ENCODE peak calls at places on chromosomes 16 and 17, in eight cellular contexts. One of them, this sample, is unnamed.

GRCh38 chr17:71764507-71764906 is 356.3 kb upstream of the SOX9 start:
- DNase-seq in glutamatergic neuron: peak; percentile 45
- DNase-seq in T-helper 1 cell: no peak
- DNase-seq in 8988T: peak; percentile 11
- DNase-seq in stomach: no peak
- DNase-seq in G401: no peak
- DNase-seq in transverse colon: peak; percentile 24
- DNase-seq in stimulated activated effector memory CD8-positive, alpha-beta T cell treated with anti-CD3 and anti-CD28 coated beads, Interleukin-12 subunit alpha, Interleukin-12 subunit beta, amount 100 ng/mL, for 72 hours: no peak
- DNase-seq in this sample: peak; percentile 3

GRCh38 chr16:81994485-81994884 is 16.8 kb downstream of the SDR42E1 start:
- DNase-seq in G401: no peak
- DNase-seq in stomach: no peak
- DNase-seq in stimulated activated effector memory CD8-positive, alpha-beta T cell treated with anti-CD3 and anti-CD28 coated beads, Interleukin-12 subunit alpha, Interleukin-12 subunit beta, amount 100 ng/mL, for 72 hours: no peak
- DNase-seq in T-helper 1 cell: no peak
- DNase-seq in transverse colon: no peak
- DNase-seq in 8988T: no peak
- DNase-seq in glutamatergic neuron: no peak
- DNase-seq in this sample: no peak

GRCh38 chr16:1167276-1168107 is 14.6 kb downstream of the CACNA1H start:
- DNase-seq in glutamatergic neuron: peak; percentile 75
- DNase-seq in stomach: no peak
- DNase-seq in stimulated activated effector memory CD8-positive, alpha-beta T cell treated with anti-CD3 and anti-CD28 coated beads, Interleukin-12 subunit alpha, Interleukin-12 subunit beta, amount 100 ng/mL, for 72 hours: no peak
- DNase-seq in 8988T: no peak
- DNase-seq in T-helper 1 cell: no peak
- DNase-seq in G401: peak; percentile 89
- DNase-seq in transverse colon: no peak
- DNase-seq in this sample: no peak

GRCh38 chr16:12419151-12419550 is 384.5 kb downstream of the CPPED1 start:
- DNase-seq in T-helper 1 cell: no peak
- DNase-seq in 8988T: no peak
- DNase-seq in stomach: no peak
- DNase-seq in stimulated activated effector memory CD8-positive, alpha-beta T cell treated with anti-CD3 and anti-CD28 coated beads, Interleukin-12 subunit alpha, Interleukin-12 subunit beta, amount 100 ng/mL, for 72 hours: no peak
- DNase-seq in G401: no peak
- DNase-seq in transverse colon: no peak
- DNase-seq in glutamatergic neuron: no peak
- DNase-seq in this sample: no peak

GRCh38 chr16:26802965-26803364 is 263.8 kb upstream of the C16orf82 start:
- DNase-seq in glutamatergic neuron: no peak
- DNase-seq in transverse colon: no peak
- DNase-seq in stomach: no peak
- DNase-seq in stimulated activated effector memory CD8-positive, alpha-beta T cell treated with anti-CD3 and anti-CD28 coated beads, Interleukin-12 subunit alpha, Interleukin-12 subunit beta, amount 100 ng/mL, for 72 hours: no peak
- DNase-seq in G401: no peak
- DNase-seq in T-helper 1 cell: no peak
- DNase-seq in 8988T: no peak
- DNase-seq in this sample: no peak

GRCh38 chr17:69870091-69870530 is 204.9 kb upstream of the KCNJ16 start:
- DNase-seq in transverse colon: no peak
- DNase-seq in glutamatergic neuron: no peak
- DNase-seq in stimulated activated effector memory CD8-positive, alpha-beta T cell treated with anti-CD3 and anti-CD28 coated beads, Interleukin-12 subunit alpha, Interleukin-12 subunit beta, amount 100 ng/mL, for 72 hours: no peak
- DNase-seq in G401: peak; percentile 66
- DNase-seq in stomach: no peak
- DNase-seq in 8988T: no peak
- DNase-seq in T-helper 1 cell: no peak
- DNase-seq in this sample: no peak

GRCh38 chr17:42878924-42879595 is 21.5 kb upstream of the G6PC1 start:
- DNase-seq in 8988T: no peak
- DNase-seq in stomach: no peak
- DNase-seq in glutamatergic neuron: no peak
- DNase-seq in transverse colon: no peak
- DNase-seq in stimulated activated effector memory CD8-positive, alpha-beta T cell treated with anti-CD3 and anti-CD28 coated beads, Interleukin-12 subunit alpha, Interleukin-12 subunit beta, amount 100 ng/mL, for 72 hours: no peak
- DNase-seq in G401: no peak
- DNase-seq in T-helper 1 cell: no peak
- DNase-seq in this sample: no peak

GRCh38 chr17:34816806-34817205 is 144.5 kb downstream of the CCT6B start:
- DNase-seq in transverse colon: no peak
- DNase-seq in G401: no peak
- DNase-seq in stomach: no peak
- DNase-seq in 8988T: no peak
- DNase-seq in stimulated activated effector memory CD8-positive, alpha-beta T cell treated with anti-CD3 and anti-CD28 coated beads, Interleukin-12 subunit alpha, Interleukin-12 subunit beta, amount 100 ng/mL, for 72 hours: no peak
- DNase-seq in T-helper 1 cell: no peak
- DNase-seq in glutamatergic neuron: no peak
- DNase-seq in this sample: no peak

GRCh38 chr17:28738680-28739384 is 5.0 kb upstream of the TRAF4 start:
- DNase-seq in T-helper 1 cell: no peak
- DNase-seq in stomach: no peak
- DNase-seq in glutamatergic neuron: no peak
- DNase-seq in 8988T: no peak
- DNase-seq in G401: no peak
- DNase-seq in transverse colon: peak; percentile 61
- DNase-seq in stimulated activated effector memory CD8-positive, alpha-beta T cell treated with anti-CD3 and anti-CD28 coated beads, Interleukin-12 subunit alpha, Interleukin-12 subunit beta, amount 100 ng/mL, for 72 hours: no peak
- DNase-seq in this sample: no peak

GRCh38 chr16:31271621-31272190 is 11.9 kb downstream of the ITGAM start:
- DNase-seq in stimulated activated effector memory CD8-positive, alpha-beta T cell treated with anti-CD3 and anti-CD28 coated beads, Interleukin-12 subunit alpha, Interleukin-12 subunit beta, amount 100 ng/mL, for 72 hours: no peak
- DNase-seq in glutamatergic neuron: no peak
- DNase-seq in G401: no peak
- DNase-seq in 8988T: no peak
- DNase-seq in transverse colon: no peak
- DNase-seq in stomach: no peak
- DNase-seq in T-helper 1 cell: no peak
- DNase-seq in this sample: no peak

GRCh38 chr16:29908719-29909220 is 8.5 kb downstream of the ASPHD1 start:
- DNase-seq in 8988T: no peak
- DNase-seq in stimulated activated effector memory CD8-positive, alpha-beta T cell treated with anti-CD3 and anti-CD28 coated beads, Interleukin-12 subunit alpha, Interleukin-12 subunit beta, amount 100 ng/mL, for 72 hours: no peak
- DNase-seq in glutamatergic neuron: no peak
- DNase-seq in transverse colon: no peak
- DNase-seq in T-helper 1 cell: no peak
- DNase-seq in stomach: no peak
- DNase-seq in G401: no peak
- DNase-seq in this sample: no peak

GRCh38 chr17:28536532-28537218 is 15.7 kb downstream of the UNC119 start:
- DNase-seq in stimulated activated effector memory CD8-positive, alpha-beta T cell treated with anti-CD3 and anti-CD28 coated beads, Interleukin-12 subunit alpha, Interleukin-12 subunit beta, amount 100 ng/mL, for 72 hours: no peak
- DNase-seq in transverse colon: peak; percentile 28
- DNase-seq in stomach: no peak
- DNase-seq in T-helper 1 cell: no peak
- DNase-seq in 8988T: no peak
- DNase-seq in G401: no peak
- DNase-seq in glutamatergic neuron: no peak
- DNase-seq in this sample: no peak

GRCh38 chr17:60073621-60074020 is 5.1 kb downstream of the HEATR6 start:
- DNase-seq in stomach: no peak
- DNase-seq in G401: no peak
- DNase-seq in transverse colon: no peak
- DNase-seq in glutamatergic neuron: no peak
- DNase-seq in T-helper 1 cell: no peak
- DNase-seq in stimulated activated effector memory CD8-positive, alpha-beta T cell treated with anti-CD3 and anti-CD28 coated beads, Interleukin-12 subunit alpha, Interleukin-12 subunit beta, amount 100 ng/mL, for 72 hours: no peak
- DNase-seq in 8988T: no peak
- DNase-seq in this sample: no peak

GRCh38 chr16:69822174-69822935 is 60.2 kb downstream of the WWP2 start:
- DNase-seq in glutamatergic neuron: no peak
- DNase-seq in T-helper 1 cell: no peak
- DNase-seq in stomach: no peak
- DNase-seq in transverse colon: peak; percentile 23
- DNase-seq in G401: no peak
- DNase-seq in 8988T: no peak
- DNase-seq in stimulated activated effector memory CD8-positive, alpha-beta T cell treated with anti-CD3 and anti-CD28 coated beads, Interleukin-12 subunit alpha, Interleukin-12 subunit beta, amount 100 ng/mL, for 72 hours: no peak
- DNase-seq in this sample: peak; percentile 30

GRCh38 chr16:85107532-85107931 is 4.7 kb downstream of the CIBAR2 start:
- DNase-seq in 8988T: no peak
- DNase-seq in G401: no peak
- DNase-seq in stomach: no peak
- DNase-seq in glutamatergic neuron: no peak
- DNase-seq in stimulated activated effector memory CD8-positive, alpha-beta T cell treated with anti-CD3 and anti-CD28 coated beads, Interleukin-12 subunit alpha, Interleukin-12 subunit beta, amount 100 ng/mL, for 72 hours: no peak
- DNase-seq in T-helper 1 cell: no peak
- DNase-seq in transverse colon: no peak
- DNase-seq in this sample: no peak

GRCh38 chr16:27320261-27321012 is 6.7 kb downstream of the IL4R start:
- DNase-seq in stomach: no peak
- DNase-seq in T-helper 1 cell: no peak
- DNase-seq in transverse colon: no peak
- DNase-seq in G401: peak; percentile 21
- DNase-seq in glutamatergic neuron: no peak
- DNase-seq in stimulated activated effector memory CD8-positive, alpha-beta T cell treated with anti-CD3 and anti-CD28 coated beads, Interleukin-12 subunit alpha, Interleukin-12 subunit beta, amount 100 ng/mL, for 72 hours: no peak
- DNase-seq in 8988T: no peak
- DNase-seq in this sample: no peak

GRCh38 chr17:7548585-7549400 is at the start of gene TNFSF12:
- DNase-seq in T-helper 1 cell: peak; percentile 61
- DNase-seq in glutamatergic neuron: peak; percentile 52
- DNase-seq in transverse colon: peak; percentile 72
- DNase-seq in stimulated activated effector memory CD8-positive, alpha-beta T cell treated with anti-CD3 and anti-CD28 coated beads, Interleukin-12 subunit alpha, Interleukin-12 subunit beta, amount 100 ng/mL, for 72 hours: peak; percentile 45
- DNase-seq in G401: peak; percentile 52
- DNase-seq in stomach: peak; percentile 55
- DNase-seq in 8988T: no peak
- DNase-seq in this sample: no peak

GRCh38 chr17:57037401-57037800 is 47.6 kb upstream of the AKAP1 start:
- DNase-seq in 8988T: no peak
- DNase-seq in G401: no peak
- DNase-seq in transverse colon: no peak
- DNase-seq in T-helper 1 cell: no peak
- DNase-seq in stimulated activated effector memory CD8-positive, alpha-beta T cell treated with anti-CD3 and anti-CD28 coated beads, Interleukin-12 subunit alpha, Interleukin-12 subunit beta, amount 100 ng/mL, for 72 hours: no peak
- DNase-seq in glutamatergic neuron: no peak
- DNase-seq in stomach: no peak
- DNase-seq in this sample: no peak

GRCh38 chr16:60655514-60656153 is 1380.6 kb downstream of the CDH8 start:
- DNase-seq in 8988T: no peak
- DNase-seq in T-helper 1 cell: no peak
- DNase-seq in stomach: no peak
- DNase-seq in G401: no peak
- DNase-seq in glutamatergic neuron: no peak
- DNase-seq in stimulated activated effector memory CD8-positive, alpha-beta T cell treated with anti-CD3 and anti-CD28 coated beads, Interleukin-12 subunit alpha, Interleukin-12 subunit beta, amount 100 ng/mL, for 72 hours: no peak
- DNase-seq in transverse colon: no peak
- DNase-seq in this sample: no peak

GRCh38 chr17:14359251-14359939 is 58.5 kb downstream of the HS3ST3B1 start:
- DNase-seq in G401: no peak
- DNase-seq in stimulated activated effector memory CD8-positive, alpha-beta T cell treated with anti-CD3 and anti-CD28 coated beads, Interleukin-12 subunit alpha, Interleukin-12 subunit beta, amount 100 ng/mL, for 72 hours: peak; percentile 49
- DNase-seq in stomach: no peak
- DNase-seq in T-helper 1 cell: peak; percentile 49
- DNase-seq in 8988T: no peak
- DNase-seq in transverse colon: no peak
- DNase-seq in glutamatergic neuron: no peak
- DNase-seq in this sample: no peak

GRCh38 chr17:64148699-64149098 is 18.8 kb upstream of the ERN1 start:
- DNase-seq in T-helper 1 cell: no peak
- DNase-seq in stimulated activated effector memory CD8-positive, alpha-beta T cell treated with anti-CD3 and anti-CD28 coated beads, Interleukin-12 subunit alpha, Interleukin-12 subunit beta, amount 100 ng/mL, for 72 hours: no peak
- DNase-seq in G401: peak; percentile 12
- DNase-seq in stomach: peak; percentile 41
- DNase-seq in transverse colon: no peak
- DNase-seq in 8988T: no peak
- DNase-seq in glutamatergic neuron: no peak
- DNase-seq in this sample: no peak

GRCh38 chr17:68399638-68400403 is 57.5 kb downstream of the WIPI1 start:
- DNase-seq in stomach: no peak
- DNase-seq in glutamatergic neuron: no peak
- DNase-seq in stimulated activated effector memory CD8-positive, alpha-beta T cell treated with anti-CD3 and anti-CD28 coated beads, Interleukin-12 subunit alpha, Interleukin-12 subunit beta, amount 100 ng/mL, for 72 hours: no peak
- DNase-seq in 8988T: no peak
- DNase-seq in G401: no peak
- DNase-seq in T-helper 1 cell: peak; percentile 71
- DNase-seq in transverse colon: peak; percentile 25
- DNase-seq in this sample: no peak

GRCh38 chr17:7014995-7015586 is 2.7 kb downstream of the RNASEK start:
- DNase-seq in stimulated activated effector memory CD8-positive, alpha-beta T cell treated with anti-CD3 and anti-CD28 coated beads, Interleukin-12 subunit alpha, Interleukin-12 subunit beta, amount 100 ng/mL, for 72 hours: peak; percentile 65
- DNase-seq in transverse colon: peak; percentile 49
- DNase-seq in G401: no peak
- DNase-seq in glutamatergic neuron: no peak
- DNase-seq in stomach: no peak
- DNase-seq in T-helper 1 cell: peak; percentile 86
- DNase-seq in 8988T: no peak
- DNase-seq in this sample: peak; percentile 37

GRCh38 chr17:31486351-31487062 is 95.0 kb downstream of the RAB11FIP4 start:
- DNase-seq in stimulated activated effector memory CD8-positive, alpha-beta T cell treated with anti-CD3 and anti-CD28 coated beads, Interleukin-12 subunit alpha, Interleukin-12 subunit beta, amount 100 ng/mL, for 72 hours: no peak
- DNase-seq in stomach: peak; percentile 75
- DNase-seq in G401: no peak
- DNase-seq in transverse colon: peak; percentile 44
- DNase-seq in T-helper 1 cell: no peak
- DNase-seq in glutamatergic neuron: no peak
- DNase-seq in 8988T: no peak
- DNase-seq in this sample: peak; percentile 36

GRCh38 chr17:53516643-53517042 is 306.1 kb upstream of the KIF2B start:
- DNase-seq in transverse colon: no peak
- DNase-seq in G401: no peak
- DNase-seq in glutamatergic neuron: no peak
- DNase-seq in 8988T: no peak
- DNase-seq in T-helper 1 cell: no peak
- DNase-seq in stimulated activated effector memory CD8-positive, alpha-beta T cell treated with anti-CD3 and anti-CD28 coated beads, Interleukin-12 subunit alpha, Interleukin-12 subunit beta, amount 100 ng/mL, for 72 hours: no peak
- DNase-seq in stomach: no peak
- DNase-seq in this sample: no peak

GRCh38 chr17:64608571-64608981 is 53.5 kb downstream of the SMURF2 start:
- DNase-seq in glutamatergic neuron: no peak
- DNase-seq in T-helper 1 cell: peak; percentile 23
- DNase-seq in transverse colon: no peak
- DNase-seq in G401: no peak
- DNase-seq in 8988T: no peak
- DNase-seq in stomach: no peak
- DNase-seq in stimulated activated effector memory CD8-positive, alpha-beta T cell treated with anti-CD3 and anti-CD28 coated beads, Interleukin-12 subunit alpha, Interleukin-12 subunit beta, amount 100 ng/mL, for 72 hours: no peak
- DNase-seq in this sample: no peak

GRCh38 chr17:27533874-27534815 is 77.9 kb downstream of the KSR1 start:
- DNase-seq in 8988T: peak; percentile 65
- DNase-seq in T-helper 1 cell: no peak
- DNase-seq in stomach: no peak
- DNase-seq in stimulated activated effector memory CD8-positive, alpha-beta T cell treated with anti-CD3 and anti-CD28 coated beads, Interleukin-12 subunit alpha, Interleukin-12 subunit beta, amount 100 ng/mL, for 72 hours: no peak
- DNase-seq in glutamatergic neuron: no peak
- DNase-seq in G401: no peak
- DNase-seq in transverse colon: peak; percentile 33
- DNase-seq in this sample: no peak